ENCODE peak calls at places on chromosomes 16 and 17, in four cellular contexts. C is C1 segment of cervical spinal cord, V is kidney tubule cell, I is posterior cingulate gyrus. M is an unnamed sample.

GRCh38 chr17:79792984-79793923 is 3.6 kb downstream of the CBX8 start:
- DNase-seq in C (no peak), V (no peak), I (no peak), M (no peak)

GRCh38 chr17:45222273-45222993 is 748 bp downstream of the FMNL1 start:
- DNase-seq in C (no peak), V (no peak), I (no peak), M (peak)

GRCh38 chr17:71024172-71024571 is 854.8 kb downstream of the KCNJ2 start:
- DNase-seq in C (no peak), V (no peak), I (no peak), M (no peak)

GRCh38 chr16:89562027-89562599 is 1.6 kb downstream of the RPL13 start:
- DNase-seq in C (no peak), V (peak), I (no peak), M (no peak)

GRCh38 chr17:79528592-79529125 is 82.2 kb downstream of the RBFOX3 start:
- DNase-seq in C (no peak), V (no peak), I (no peak), M (no peak)

GRCh38 chr16:56807011-56807675 is 57.9 kb upstream of the SLC12A3 start:
- DNase-seq in C (no peak), V (peak), I (no peak), M (no peak)

GRCh38 chr17:27339836-27340550 is 46.1 kb downstream of the WSB1 start:
- DNase-seq in C (no peak), V (peak), I (no peak), M (peak)

GRCh38 chr16:15772579-15773293 is 84.1 kb downstream of the MYH11 start:
- DNase-seq in C (no peak), V (no peak), I (no peak), M (no peak)

GRCh38 chr16:86951831-86952598 is 365.2 kb downstream of the C16orf95 start:
- DNase-seq in C (no peak), V (peak), I (no peak), M (no peak)

GRCh38 chr17:59752446-59752845 is 45.0 kb downstream of the VMP1 start:
- DNase-seq in C (no peak), V (no peak), I (no peak), M (no peak)

GRCh38 chr17:37741334-37742113 is 3.3 kb downstream of the HNF1B start:
- DNase-seq in C (no peak), V (no peak), I (no peak), M (no peak)

GRCh38 chr17:7095642-7096041 is 15.6 kb upstream of the CLEC10A start:
- DNase-seq in C (no peak), V (no peak), I (no peak), M (no peak)

GRCh38 chr17:4903051-4903818 is at the start of gene CHRNE:
- DNase-seq in C (peak), V (peak), I (peak), M (peak)

GRCh38 chr16:27241658-27242057 is 26.9 kb downstream of the NSMCE1 start:
- DNase-seq in C (no peak), V (no peak), I (no peak), M (no peak)

GRCh38 chr17:4604111-4604644 is 19.8 kb downstream of the SMTNL2 start:
- DNase-seq in C (no peak), V (peak), I (no peak), M (peak)

GRCh38 chr16:84461029-84461415 is 43.4 kb downstream of the MEAK7 start:
- DNase-seq in C (no peak), V (no peak), I (no peak), M (no peak)

GRCh38 chr17:76593338-76593737 is 7.7 kb upstream of the ST6GALNAC2 start:
- DNase-seq in C (no peak), V (peak), I (no peak), M (no peak)

GRCh38 chr17:57677858-57678257 is 67.2 kb downstream of the CCDC182 start:
- DNase-seq in C (no peak), V (no peak), I (no peak), M (no peak)

GRCh38 chr16:64153718-64154117 is 968.1 kb downstream of the CDH11 start:
- DNase-seq in C (no peak), V (peak), I (no peak), M (no peak)

GRCh38 chr17:79075433-79075805 is 795 bp downstream of the ENGASE start:
- DNase-seq in C (no peak), V (no peak), I (no peak), M (peak)

GRCh38 chr16:28110479-28110878 is 47.0 kb upstream of the GSG1L start:
- DNase-seq in C (no peak), V (no peak), I (no peak), M (peak)

GRCh38 chr16:19005561-19006445 is 22.1 kb downstream of the TMC7 start:
- DNase-seq in C (peak), V (peak), I (peak), M (no peak)

GRCh38 chr16:67552476-67552875 is 9.8 kb upstream of the CTCF start:
- DNase-seq in C (no peak), V (no peak), I (no peak), M (no peak)

GRCh38 chr17:45261577-45262515 is at the start of gene SPATA32:
- DNase-seq in C (peak), V (peak), I (peak), M (no peak)

GRCh38 chr17:59638553-59638952 is 18.9 kb downstream of the CLTC start:
- DNase-seq in C (no peak), V (no peak), I (no peak), M (no peak)

GRCh38 chr17:1222321-1222720 is 42.5 kb upstream of the ABR start:
- DNase-seq in C (no peak), V (peak), I (no peak), M (no peak)

M was measured in K562.